ENCODE peak calls at places on chromosomes 5 and 9, in eight cellular contexts. Z is heart left ventricle, O is mammary epithelial cell, F is MM.1S, X is IMR-90, C is stomach, U is uterus, K is GM23338. R is an unnamed sample.
A peak's percentile ranks its signal among the peaks of the same experiment; 100 is the strongest.

GRCh38 chr5:26282190-26282589 is 756.2 kb downstream of the CDH9 start:
- DNase-seq in Z (no peak), O (no peak), F (no peak), X (no peak), C (no peak), U (no peak), K (no peak), R (no peak)

GRCh38 chr9:4769321-4770080 is 23.2 kb upstream of the RCL1 start:
- DNase-seq in Z (no peak), O (peak; percentile 73), F (no peak), X (peak; percentile 53), C (no peak), U (no peak), K (no peak), R (no peak)

GRCh38 chr9:132973713-132974112 is 4.8 kb upstream of the GFI1B start:
- DNase-seq in Z (no peak), O (no peak), F (peak; percentile 20), X (peak; percentile 18), C (no peak), U (no peak), K (peak; percentile 47), R (no peak)

GRCh38 chr9:127989094-127989493 is 8.3 kb upstream of the EEIG1 start:
- DNase-seq in Z (no peak), O (no peak), F (no peak), X (no peak), C (no peak), U (no peak), K (no peak), R (no peak)

GRCh38 chr9:114237247-114237646 is 81.9 kb downstream of the COL27A1 start:
- DNase-seq in Z (no peak), O (no peak), F (no peak), X (no peak), C (no peak), U (no peak), K (no peak), R (no peak)

GRCh38 chr5:103436661-103437060 is 125.9 kb downstream of the NUDT12 start:
- DNase-seq in Z (no peak), O (no peak), F (no peak), X (peak; percentile 10), C (no peak), U (no peak), K (no peak), R (no peak)

GRCh38 chr9:79408200-79408599 is 163.6 kb upstream of the TLE4 start:
- DNase-seq in Z (no peak), O (no peak), F (no peak), X (peak; percentile 8), C (no peak), U (no peak), K (peak; percentile 30), R (no peak)

GRCh38 chr9:105887679-105888078 is 193.3 kb downstream of the TMEM38B start:
- DNase-seq in Z (no peak), O (no peak), F (peak; percentile 36), X (no peak), C (no peak), U (no peak), K (no peak), R (no peak)

GRCh38 chr9:76758476-76758875 is 5.8 kb upstream of the PCA3 start:
- DNase-seq in Z (no peak), O (no peak), F (no peak), X (no peak), C (no peak), U (no peak), K (no peak), R (no peak)

GRCh38 chr5:137880313-137880712 is 8.9 kb upstream of the PKD2L2 start:
- DNase-seq in Z (no peak), O (peak; percentile 69), F (no peak), X (no peak), C (no peak), U (no peak), K (no peak), R (no peak)
- H3K4me3 ChIP-seq in Z (peak overlapping the region; percentile 4), O (no peak overlapping the region), F (no peak overlapping the region), X (no peak overlapping the region), C (no peak overlapping the region), U (no peak overlapping the region), K (no peak overlapping the region), R (no peak overlapping the region)

GRCh38 chr5:170069512-170069911 is 36.2 kb upstream of the FOXI1 start:
- DNase-seq in Z (no peak), O (no peak), F (no peak), X (no peak), C (no peak), U (no peak), K (no peak), R (no peak)
- H3K36me3 ChIP-seq in Z (no peaks in the 10 kb centered on the region), O (no peaks in the 10 kb centered on the region), F (no peaks in the 10 kb centered on the region), X (no peaks in the 10 kb centered on the region), C (no peaks in the 10 kb centered on the region), U (no peaks in the 10 kb centered on the region), K (no peaks in the 10 kb centered on the region), R (peaks cover 8% of the 10 kb centered on the region)

GRCh38 chr5:156835905-156836304 is 14.2 kb upstream of the PPP1R2B start:
- DNase-seq in Z (no peak), O (no peak), F (peak; percentile 48), X (no peak), C (no peak), U (no peak), K (peak; percentile 81), R (no peak)
- TF ChIP-seq CTCF in Z (peak; percentile 24), O (no peak), F (peak; percentile 58), X (no peak), C (no peak), U (no peak), K (peak; percentile 80), R (no peak)

GRCh38 chr5:80569961-80570786 is at the start of gene ANKRD34B:
- DNase-seq in Z (no peak), O (peak; percentile 42), F (peak; percentile 50), X (no peak), C (no peak), U (no peak), K (peak; percentile 89), R (no peak)

GRCh38 chr5:80568251-80568650 is 1.8 kb downstream of the ANKRD34B start:
- DNase-seq in Z (no peak), O (no peak), F (no peak), X (no peak), C (no peak), U (no peak), K (no peak), R (no peak)

GRCh38 chr5:80566711-80567259 is 3.3 kb downstream of the ANKRD34B start:
- DNase-seq in Z (no peak), O (no peak), F (no peak), X (no peak), C (no peak), U (no peak), K (no peak), R (no peak)

GRCh38 chr5:80573062-80573461 is 3.0 kb upstream of the ANKRD34B start:
- DNase-seq in Z (no peak), O (no peak), F (no peak), X (no peak), C (no peak), U (no peak), K (no peak), R (no peak)

DNA sequence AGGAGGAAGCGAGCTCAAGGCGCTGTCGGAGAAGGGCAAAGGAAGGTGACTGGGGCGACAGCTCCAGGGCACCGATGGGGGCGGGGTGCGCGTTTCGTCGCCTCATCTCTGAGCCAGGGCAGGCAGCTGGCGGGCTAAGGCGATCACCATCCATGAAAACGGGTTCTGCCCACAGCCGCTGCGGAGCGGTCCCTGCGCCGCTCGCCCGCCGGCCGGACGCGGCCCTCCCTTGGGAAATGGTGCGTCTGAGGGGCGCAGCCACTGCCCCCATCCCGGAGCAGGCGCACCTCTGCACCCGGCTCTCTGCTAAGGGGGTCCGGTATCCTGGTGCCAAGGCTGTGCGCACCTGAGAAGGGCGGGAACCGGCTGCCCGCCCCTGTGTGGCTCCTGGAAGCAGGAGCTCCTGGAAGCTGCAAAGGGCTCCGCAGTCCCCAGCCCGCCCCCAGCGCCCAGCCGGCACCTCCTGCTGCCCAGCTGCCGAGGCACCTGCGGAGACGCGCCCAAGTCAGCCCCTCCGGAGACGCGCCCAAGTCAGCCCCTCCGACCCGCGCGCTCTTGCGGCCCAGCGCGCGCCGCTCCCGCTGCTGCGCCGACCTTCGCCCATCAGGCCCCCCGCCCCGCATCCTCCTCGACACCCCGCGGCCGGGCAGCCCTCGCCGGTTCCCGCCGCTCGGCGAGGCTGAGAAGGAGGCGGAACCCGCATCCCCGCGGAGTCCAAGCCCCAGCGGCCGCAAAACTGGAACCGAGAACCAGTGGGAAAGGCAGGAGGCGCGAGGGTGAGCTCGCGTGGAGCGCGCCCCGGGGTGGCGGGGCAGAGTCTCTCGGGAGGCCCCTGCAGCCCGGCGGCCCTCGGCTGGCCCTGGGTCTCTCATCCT is 757 bp downstream of the ANKRD34B start:
- DNase-seq in Z (no peak), O (no peak), F (no peak), X (no peak), C (no peak), U (no peak), K (peak; percentile 54), R (no peak)
- H3K4me3 ChIP-seq in Z (peak overlapping the region; percentile 14), O (peak overlapping the region; percentile 48), F (peak overlapping the region; percentile 63), X (no peak overlapping the region), C (peak overlapping the region; percentile 51), U (no peak overlapping the region), K (peak overlapping the region; percentile 79), R (no peak overlapping the region)

DNA sequence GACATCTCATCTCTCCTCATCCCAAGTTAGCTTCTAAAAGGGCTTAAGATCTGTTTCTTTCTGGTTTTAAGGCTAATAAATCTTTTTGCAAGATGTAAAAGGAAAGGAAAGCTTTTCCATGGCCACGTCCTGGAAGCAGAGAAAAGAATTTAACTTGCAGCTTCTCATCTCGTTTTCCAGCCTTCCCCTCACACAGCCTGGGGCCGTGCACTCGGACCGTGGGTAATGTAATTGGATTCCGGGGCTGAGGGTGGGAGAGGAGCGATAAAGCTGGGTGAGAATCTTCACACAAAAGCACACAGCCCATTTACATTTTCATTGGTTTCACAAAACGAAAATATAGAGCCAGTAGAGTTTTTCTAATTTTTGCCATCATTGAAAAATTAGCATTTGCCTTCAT is 91.2 kb downstream of the IRX2 start:
- DNase-seq in Z (no peak), O (no peak), F (no peak), X (no peak), C (no peak), U (no peak), K (no peak), R (no peak)
- H3K36me3 ChIP-seq in Z (no peaks in the 10 kb centered on the region), O (no peaks in the 10 kb centered on the region), F (no peaks in the 10 kb centered on the region), X (no peaks in the 10 kb centered on the region), C (no peaks in the 10 kb centered on the region), U (no peaks in the 10 kb centered on the region), K (no peaks in the 10 kb centered on the region), R (no peaks in the 10 kb centered on the region)

DNA sequence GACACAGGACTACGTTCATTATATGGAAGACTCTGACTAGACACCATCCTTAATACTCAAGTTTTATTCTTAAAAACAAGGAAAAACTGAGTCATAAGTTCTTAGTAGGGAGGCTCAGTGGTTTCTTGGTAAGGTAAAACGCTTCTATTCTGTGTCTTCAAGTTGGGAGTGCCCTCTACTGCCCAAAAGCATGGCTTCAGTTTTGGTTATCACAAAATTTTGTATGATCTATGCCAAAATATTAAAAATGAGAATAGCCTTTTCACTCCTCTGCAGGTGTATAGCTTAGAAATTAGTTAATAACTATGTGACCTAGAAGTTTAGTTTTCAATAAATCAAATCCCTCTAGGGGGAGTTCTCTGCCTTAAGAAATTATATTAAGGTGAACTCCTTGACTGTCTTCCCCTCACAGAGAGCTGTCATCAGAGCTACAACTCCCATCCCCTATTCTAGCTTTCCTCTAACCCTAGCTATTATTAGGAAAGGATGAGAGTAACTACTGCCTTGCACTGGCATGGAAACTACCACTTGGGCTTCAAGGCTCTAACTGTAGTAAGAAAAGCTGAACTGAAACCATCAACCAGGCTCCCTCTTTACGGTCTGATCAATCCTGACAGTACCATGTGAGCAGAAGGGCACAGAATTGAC is 189.7 kb downstream of the GNAQ start:
- DNase-seq in Z (no peak), O (no peak), F (peak; percentile 41), X (no peak), C (no peak), U (no peak), K (no peak), R (no peak)
- TF ChIP-seq CTCF in Z (peak; percentile 15), O (peak; percentile 42), F (peak; percentile 51), X (peak; percentile 32), C (no peak), U (peak; percentile 25), K (peak; percentile 37), R (no peak)

GRCh38 chr5:143561248-143561647 is 157.8 kb upstream of the NR3C1 start:
- DNase-seq in Z (no peak), O (no peak), F (no peak), X (no peak), C (peak; percentile 32), U (no peak), K (peak; percentile 11), R (no peak)
- H3K4me3 ChIP-seq in Z (no peak overlapping the region), O (no peak overlapping the region), F (no peak overlapping the region), X (no peak overlapping the region), C (no peak overlapping the region), U (no peak overlapping the region), K (no peak overlapping the region), R (no peak overlapping the region)

R was measured in lung.